ENCODE peak calls at places on chromosomes 13 and 19, in four cellular contexts. G, M, B and Y are unnamed samples.

GRCh38 chr13:80030491-80030890 is 310.4 kb downstream of the SPRY2 start:
- DNase-seq in G (no peak), M (no peak), B (no peak), Y (peak; percentile 38)

GRCh38 chr19:6632002-6632621 is 37.8 kb downstream of the TNFSF14 start:
- DNase-seq in G (peak; percentile 60), M (peak; percentile 88), B (peak; percentile 58), Y (peak; percentile 86)

GRCh38 chr19:43623889-43624670 is 4.7 kb upstream of the ZNF428 start:
- DNase-seq in G (peak; percentile 48), M (no peak), B (no peak), Y (peak; percentile 13)

GRCh38 chr19:6091771-6092291 is 18.5 kb downstream of the RFX2 start:
- DNase-seq in G (no peak), M (peak; percentile 50), B (no peak), Y (peak; percentile 42)

GRCh38 chr13:22561581-22561980 is 619.2 kb upstream of the SGCG start:
- DNase-seq in G (no peak), M (no peak), B (no peak), Y (no peak)

GRCh38 chr13:34412817-34413365 is 529.2 kb upstream of the NBEA start:
- DNase-seq in G (no peak), M (no peak), B (no peak), Y (no peak)

GRCh38 chr19:35738887-35739229 is 3.4 kb downstream of the IGFLR1 start:
- DNase-seq in G (no peak), M (no peak), B (no peak), Y (no peak)

GRCh38 chr19:2064788-2065524 is 13.9 kb upstream of the MKNK2 start:
- DNase-seq in G (no peak), M (peak; percentile 3), B (no peak), Y (peak; percentile 36)

GRCh38 chr13:51950722-51951121 is 60.5 kb downstream of the ATP7B start:
- DNase-seq in G (no peak), M (no peak), B (no peak), Y (no peak)

GRCh38 chr19:19362075-19362474 is 41.4 kb downstream of the MAU2 start:
- DNase-seq in G (no peak), M (no peak), B (no peak), Y (no peak)

GRCh38 chr13:43905435-43906031 is 25.8 kb downstream of the LACC1 start:
- DNase-seq in G (peak; percentile 35), M (peak; percentile 81), B (peak; percentile 53), Y (peak; percentile 86)

GRCh38 chr19:55082023-55082851 is 6.6 kb downstream of the EPS8L1 start:
- DNase-seq in G (no peak), M (peak; percentile 44), B (peak; percentile 94), Y (peak; percentile 78)

GRCh38 chr13:50829896-50830295 is 13.6 kb downstream of the DLEU7 start:
- DNase-seq in G (no peak), M (no peak), B (no peak), Y (no peak)

GRCh38 chr19:8702350-8702749 is 3.8 kb upstream of the ACTL9 start:
- DNase-seq in G (no peak), M (no peak), B (peak; percentile 71), Y (no peak)

GRCh38 chr19:54137913-54138776 is 583 bp downstream of the CNOT3 start:
- DNase-seq in G (no peak), M (peak; percentile 50), B (no peak), Y (peak; percentile 71)

GRCh38 chr19:34715357-34715756 is 18.7 kb upstream of the ZNF181 start:
- DNase-seq in G (no peak), M (no peak), B (no peak), Y (no peak)

GRCh38 chr19:49924004-49924880 is 4.8 kb upstream of the ATF5 start:
- DNase-seq in G (no peak), M (no peak), B (no peak), Y (no peak)

GRCh38 chr19:1675633-1676350 is 23.4 kb upstream of the TCF3 start:
- DNase-seq in G (no peak), M (no peak), B (no peak), Y (no peak)

GRCh38 chr13:112685856-112686255 is 4.0 kb upstream of the ATP11A start:
- DNase-seq in G (no peak), M (peak; percentile 72), B (no peak), Y (no peak)

GRCh38 chr19:9586764-9587163 is 2.5 kb upstream of the ZNF121 start:
- DNase-seq in G (peak; percentile 26), M (peak; percentile 80), B (peak; percentile 66), Y (peak; percentile 89)

GRCh38 chr19:30854661-30855060 is 482.5 kb downstream of the ZNF536 start:
- DNase-seq in G (no peak), M (no peak), B (no peak), Y (no peak)

GRCh38 chr19:2587001-2587719 is 111.2 kb downstream of the GADD45B start:
- DNase-seq in G (no peak), M (no peak), B (no peak), Y (peak; percentile 71)

GRCh38 chr19:43675269-43675879 is 5.4 kb upstream of the PLAUR start:
- DNase-seq in G (no peak), M (peak; percentile 86), B (no peak), Y (no peak)

GRCh38 chr19:40990972-40991381 is at the start of gene CYP2B6:
- DNase-seq in G (no peak), M (no peak), B (no peak), Y (no peak)

GRCh38 chr19:16043156-16043757 is 33.0 kb upstream of the TPM4 start:
- DNase-seq in G (no peak), M (no peak), B (no peak), Y (no peak)

GRCh38 chr19:28313633-28314032 is 899.3 kb downstream of the UQCRFS1 start:
- DNase-seq in G (no peak), M (no peak), B (no peak), Y (peak; percentile 72)

GRCh38 chr13:111152836-111153235 is 37.7 kb downstream of the ARHGEF7 start:
- DNase-seq in G (no peak), M (peak; percentile 47), B (no peak), Y (peak; percentile 79)

GRCh38 chr13:44147222-44147621 is 226.4 kb upstream of the SERP2 start:
- DNase-seq in G (no peak), M (no peak), B (no peak), Y (no peak)

GRCh38 chr19:1153891-1154730 is 20.0 kb downstream of the SBNO2 start:
- DNase-seq in G (no peak), M (no peak), B (no peak), Y (no peak)

GRCh38 chr13:87172166-87172825 is 498.9 kb upstream of the SLITRK5 start:
- DNase-seq in G (no peak), M (no peak), B (no peak), Y (peak; percentile 6)

GRCh38 chr13:29369060-29369743 is 226.3 kb downstream of the SLC7A1 start:
- DNase-seq in G (peak; percentile 32), M (peak; percentile 72), B (peak; percentile 12), Y (peak; percentile 88)

GRCh38 chr19:10010247-10010691 is at the start of gene COL5A3:
- DNase-seq in G (no peak), M (no peak), B (no peak), Y (peak; percentile 20)